ENCODE peak calls at places on chromosomes 3 and 15, in ten cellular contexts. O is Peyer's patch, L is sigmoid colon, U is right lobe of liver, M is ovary, F is HL-60, D is colonic mucosa, N is HepG2, V is neural progenitor cell, P is spleen. S is an unnamed sample.

GRCh38 chr3:158668506-158668905 is 3.9 kb downstream of the LXN start:
- DNase-seq in F (no peak), N (no peak), V (no peak), U (no peak), P (no peak), D (no peak), O (no peak), M (no peak), L (no peak), S (no peak)

GRCh38 chr3:49016414-49017228 is 1.8 kb downstream of the DALRD3 start:
- DNase-seq in V (no peak), N (no peak), M (no peak), F (no peak), U (no peak), P (no peak), L (no peak), D (no peak), O (no peak), S (no peak)

GRCh38 chr3:188845514-188845913 is 326.3 kb upstream of the TPRG1 start:
- DNase-seq in N (no peak), U (no peak), P (no peak), V (no peak), M (no peak), O (no peak), D (no peak), F (no peak), L (no peak), S (no peak)

GRCh38 chr3:89367166-89367565 is 259.7 kb downstream of the EPHA3 start:
- DNase-seq in F (no peak), M (no peak), V (no peak), D (no peak), N (no peak), P (no peak), U (no peak), O (no peak), L (no peak), S (no peak)

GRCh38 chr15:61335998-61336648 is 107.0 kb upstream of the RORA start:
- DNase-seq in L (no peak), M (no peak), O (no peak), F (no peak), N (no peak), U (no peak), P (no peak), V (no peak), D (no peak), S (no peak)

GRCh38 chr3:120404876-120405275 is 45.9 kb downstream of the FSTL1 start:
- DNase-seq in P (no peak), D (no peak), M (no peak), N (no peak), F (no peak), O (no peak), L (no peak), V (no peak), U (no peak), S (no peak)

GRCh38 chr3:57910988-57911387 is 97.2 kb upstream of the FLNB start:
- DNase-seq in L (no peak), D (peak; percentile 25), F (peak; percentile 9), V (peak; percentile 35), M (no peak), O (no peak), N (peak; percentile 16), P (no peak), U (no peak), S (no peak)

GRCh38 chr3:53589806-53590205 is 95.4 kb downstream of the CACNA1D start:
- DNase-seq in F (no peak), P (no peak), L (no peak), V (no peak), M (no peak), D (no peak), U (no peak), O (no peak), N (no peak), S (no peak)

GRCh38 chr3:145094355-145094941 is 1066.5 kb downstream of the PLOD2 start:
- DNase-seq in F (no peak), U (no peak), P (no peak), V (peak; percentile 48), M (no peak), D (no peak), O (no peak), L (no peak), N (no peak), S (no peak)

GRCh38 chr15:29270169-29270955 is 740 bp upstream of the NSMCE3 start:
- DNase-seq in L (no peak), D (peak; percentile 21), V (no peak), U (no peak), N (no peak), O (no peak), M (no peak), F (no peak), P (no peak), S (no peak)

GRCh38 chr15:90367578-90367977 is 15.5 kb downstream of the ZNF774 start:
- DNase-seq in U (no peak), D (no peak), F (peak; percentile 25), P (no peak), M (no peak), V (no peak), L (no peak), N (no peak), O (no peak), S (no peak)

GRCh38 chr3:2375371-2375770 is 276.7 kb downstream of the CNTN4 start:
- DNase-seq in M (no peak), F (no peak), N (no peak), V (peak; percentile 8), L (no peak), U (no peak), P (no peak), D (no peak), O (no peak), S (no peak)

GRCh38 chr3:24523988-24524727 is 29.5 kb upstream of the THRB start:
- DNase-seq in P (no peak), U (no peak), N (no peak), O (no peak), D (no peak), V (no peak), L (no peak), M (no peak), F (no peak), S (no peak)

GRCh38 chr15:81073796-81074195 is 60.3 kb upstream of the CFAP161 start:
- DNase-seq in O (no peak), L (no peak), D (no peak), M (no peak), N (no peak), U (no peak), F (no peak), P (no peak), V (no peak), S (no peak)

GRCh38 chr15:46938169-46938568 is 779.1 kb upstream of the SEMA6D start:
- DNase-seq in D (no peak), O (no peak), V (no peak), L (no peak), U (no peak), P (no peak), M (no peak), N (no peak), F (no peak), S (no peak)

GRCh38 chr3:14152233-14152962 is 26.0 kb downstream of the XPC start:
- DNase-seq in O (no peak), N (no peak), D (no peak), F (peak; percentile 16), M (no peak), U (no peak), L (no peak), V (peak; percentile 15), P (no peak), S (no peak)
- TF ChIP-seq CTCF in O (no peak), N (peak; percentile 36), D (no peak), F (peak; percentile 21), M (no peak), U (no peak), L (no peak), V (peak; percentile 25), P (no peak), S (no peak)

GRCh38 chr15:98002419-98002818 is 41.9 kb downstream of the ARRDC4 start:
- DNase-seq in P (no peak), N (no peak), M (no peak), O (no peak), D (no peak), U (no peak), V (no peak), F (no peak), L (no peak), S (no peak)
- H3K4me3 ChIP-seq in P (no peak overlapping the region), N (no peak overlapping the region), M (no peak overlapping the region), O (no peak overlapping the region), D (no peak overlapping the region), U (no peak overlapping the region), V (no peak overlapping the region), F (no peak overlapping the region), L (no peak overlapping the region), S (no peak overlapping the region)

DNA sequence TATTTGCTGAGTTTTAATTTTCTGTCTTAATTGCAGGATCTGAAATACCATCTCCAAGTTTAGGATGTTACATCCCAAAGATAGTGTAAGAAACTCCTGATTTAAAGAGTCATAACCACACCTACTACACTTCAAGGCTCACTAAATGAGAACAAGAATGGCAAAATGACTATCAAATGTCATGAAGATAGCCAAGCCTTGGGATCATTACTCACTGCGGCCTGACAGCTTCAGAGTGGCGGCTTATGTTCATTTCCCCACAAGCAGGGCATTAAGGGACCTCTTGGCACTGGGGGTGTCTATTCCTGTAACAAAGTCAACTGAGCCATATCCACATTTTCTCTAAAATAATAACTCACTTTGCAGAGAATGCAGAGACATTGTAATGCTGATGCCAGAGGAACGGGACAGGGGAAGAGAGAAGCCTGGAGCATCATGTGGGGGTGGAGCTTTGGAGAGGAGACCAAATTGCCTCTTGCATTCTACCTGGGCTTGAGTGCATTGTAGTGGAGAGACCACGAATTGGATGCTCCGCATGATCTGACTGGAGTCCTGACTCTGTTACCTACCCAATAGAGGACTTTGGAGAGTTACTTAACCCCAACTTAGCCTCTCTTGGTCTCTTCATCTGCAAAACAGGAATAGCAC is 219.2 kb downstream of the OPA1 start:
- DNase-seq in F (no peak), L (peak; percentile 10), O (no peak), N (no peak), M (no peak), D (no peak), P (no peak), V (no peak), U (no peak), S (no peak)
- H3K27me3 ChIP-seq in F (no peaks in the 10 kb centered on the region), L (no peaks in the 10 kb centered on the region), O (no peaks in the 10 kb centered on the region), N (peaks cover 73% of the 10 kb centered on the region), M (no peaks in the 10 kb centered on the region), D (no peaks in the 10 kb centered on the region), P (no peaks in the 10 kb centered on the region), V (no peaks in the 10 kb centered on the region), U (no peaks in the 10 kb centered on the region), S (no peaks in the 10 kb centered on the region)

GRCh38 chr15:73150831-73151230 is 98.6 kb downstream of the NEO1 start:
- DNase-seq in N (no peak), D (no peak), P (no peak), M (no peak), O (no peak), L (no peak), V (no peak), F (no peak), U (no peak), S (no peak)

GRCh38 chr15:73153024-73153423 is 100.8 kb downstream of the NEO1 start:
- DNase-seq in V (no peak), U (no peak), N (no peak), M (no peak), P (no peak), O (no peak), F (no peak), D (no peak), L (no peak), S (no peak)

GRCh38 chr15:73153447-73153846 is 101.2 kb downstream of the NEO1 start:
- DNase-seq in L (no peak), V (no peak), P (no peak), U (no peak), D (no peak), N (no peak), F (no peak), M (no peak), O (no peak), S (no peak)

GRCh38 chr15:73156431-73157191 is 104.3 kb downstream of the NEO1 start:
- DNase-seq in V (no peak), U (no peak), L (no peak), D (no peak), O (no peak), N (no peak), F (peak; percentile 7), P (no peak), M (no peak), S (no peak)
- TF ChIP-seq CTCF in V (no peak), U (no peak), L (no peak), D (no peak), O (no peak), N (peak; percentile 7), F (no peak), P (no peak), M (no peak), S (no peak)

S was measured in uterus.